ENCODE peak calls at places on chromosomes 13 and 19, in seven cellular contexts. M, Z, F, J, B, G and K are unnamed samples.

GRCh38 chr13:33992891-33993336 is 175.0 kb downstream of the RFC3 start:
- DNase-seq in G (no peak), Z (no peak), B (no peak), M (no peak), J (no peak), F (no peak), K (no peak)

GRCh38 chr19:51632126-51632525 is 1.9 kb upstream of the SIGLEC5 start:
- DNase-seq in Z (no peak), B (no peak), G (no peak), J (no peak), F (no peak), M (no peak), K (no peak)

GRCh38 chr13:23086951-23087350 is 93.8 kb upstream of the SGCG start:
- DNase-seq in F (no peak), B (no peak), Z (no peak), J (no peak), G (no peak), M (no peak), K (no peak)

GRCh38 chr13:26663801-26664200 is 96.8 kb downstream of the GPR12 start:
- DNase-seq in J (no peak), Z (no peak), B (no peak), G (no peak), F (no peak), M (no peak), K (no peak)

GRCh38 chr13:106088094-106088493 is 447.4 kb downstream of the EFNB2 start:
- DNase-seq in F (no peak), M (no peak), G (peak), B (no peak), J (no peak), Z (no peak), K (no peak)

GRCh38 chr13:98129059-98129741 is 13.7 kb upstream of the FARP1 start:
- DNase-seq in J (no peak), G (peak), B (no peak), F (peak), Z (no peak), M (no peak), K (no peak)

GRCh38 chr13:71378992-71379905 is 487.8 kb downstream of the DACH1 start:
- DNase-seq in G (no peak), J (no peak), M (no peak), Z (no peak), B (no peak), F (no peak), K (no peak)

GRCh38 chr13:76014618-76015315 is 378.6 kb downstream of the LMO7 start:
- DNase-seq in F (peak), Z (no peak), B (no peak), M (no peak), J (no peak), G (peak), K (no peak)

GRCh38 chr13:71864094-71864980 is 2.7 kb downstream of the DACH1 start:
- DNase-seq in B (peak), Z (peak), M (peak), F (no peak), G (no peak), J (peak), K (no peak)

GRCh38 chr13:75120071-75120470 is 361.9 kb downstream of the TBC1D4 start:
- DNase-seq in G (no peak), Z (no peak), J (no peak), B (no peak), M (no peak), F (no peak), K (no peak)

GRCh38 chr19:29606420-29606747 is 301 bp downstream of the POP4 start:
- DNase-seq in M (no peak), J (no peak), F (no peak), B (no peak), Z (no peak), G (no peak), K (no peak)

GRCh38 chr19:35124098-35125060 is 8.8 kb downstream of the FXYD3 start:
- DNase-seq in G (peak), B (peak), M (peak), Z (peak), J (peak), F (peak), K (peak)

GRCh38 chr19:47004012-47004465 is 15.6 kb upstream of the NPAS1 start:
- DNase-seq in J (no peak), F (no peak), M (no peak), B (no peak), G (no peak), Z (peak), K (no peak)

GRCh38 chr19:50356691-50357177 is 8.7 kb downstream of the NAPSA start:
- DNase-seq in J (no peak), M (no peak), Z (no peak), B (no peak), F (no peak), G (no peak), K (no peak)

GRCh38 chr19:4101496-4101770 is 22.5 kb downstream of the MAP2K2 start:
- DNase-seq in B (no peak), Z (no peak), G (no peak), F (no peak), M (no peak), J (no peak), K (no peak)

GRCh38 chr19:10858204-10858828 is 10.1 kb downstream of the C19orf38 start:
- DNase-seq in M (peak), J (no peak), B (peak), G (peak), F (no peak), Z (no peak), K (peak)

GRCh38 chr13:98004107-98004506 is 50.6 kb downstream of the IPO5 start:
- DNase-seq in B (no peak), J (no peak), Z (no peak), F (peak), G (peak), M (no peak), K (no peak)

GRCh38 chr19:685457-685931 is 9.3 kb downstream of the FSTL3 start:
- DNase-seq in F (no peak), M (no peak), G (no peak), J (no peak), Z (peak), B (no peak), K (no peak)

GRCh38 chr13:27765650-27766049 is 26.6 kb upstream of the GSX1 start:
- DNase-seq in Z (no peak), G (no peak), B (peak), J (no peak), M (no peak), F (no peak), K (no peak)

GRCh38 chr19:49579947-49580263 is 451 bp downstream of the NOSIP start:
- DNase-seq in F (no peak), B (no peak), G (no peak), Z (no peak), J (no peak), M (no peak), K (no peak)

GRCh38 chr13:100381595-100382224 is 206.9 kb downstream of the GGACT start:
- DNase-seq in G (peak), Z (no peak), M (no peak), F (no peak), J (no peak), B (no peak), K (no peak)

GRCh38 chr19:4730740-4731171 is 7.1 kb upstream of the DPP9 start:
- DNase-seq in G (no peak), M (no peak), J (no peak), Z (no peak), B (peak), F (no peak), K (peak)

GRCh38 chr19:19506592-19506991 is 8.8 kb downstream of the TSSK6 start:
- DNase-seq in B (no peak), M (no peak), Z (no peak), G (no peak), F (no peak), J (no peak), K (no peak)

GRCh38 chr13:39105110-39105509 is 66.9 kb downstream of the NHLRC3 start:
- DNase-seq in G (peak), Z (no peak), B (no peak), F (no peak), M (no peak), J (no peak), K (no peak)

GRCh38 chr19:38719761-38720558 is 24.3 kb downstream of the CAPN12 start:
- DNase-seq in J (no peak), Z (peak), B (no peak), G (no peak), F (no peak), M (no peak), K (no peak)

GRCh38 chr13:24172071-24172470 is 11.6 kb downstream of the SPATA13 start:
- DNase-seq in J (no peak), G (peak), F (no peak), M (no peak), Z (no peak), B (no peak), K (no peak)

GRCh38 chr19:48415395-48415794 is 21.9 kb downstream of the GRIN2D start:
- DNase-seq in J (peak), B (peak), F (no peak), M (no peak), Z (peak), G (peak), K (peak)

GRCh38 chr13:71625183-71625582 is 241.8 kb downstream of the DACH1 start:
- DNase-seq in G (no peak), J (no peak), B (no peak), M (no peak), F (no peak), Z (no peak), K (no peak)

GRCh38 chr19:45079063-45079910 is at the start of gene GEMIN7:
- DNase-seq in B (peak), Z (peak), F (peak), J (peak), G (peak), M (peak), K (peak)

GRCh38 chr13:29740961-29741360 is 109.5 kb downstream of the UBL3 start:
- DNase-seq in Z (no peak), G (no peak), F (no peak), M (no peak), J (no peak), B (no peak), K (no peak)

GRCh38 chr19:51687791-51688664 is 5.1 kb upstream of the SPACA6 start:
- DNase-seq in M (peak), Z (peak), F (peak), J (peak), B (peak), G (peak), K (no peak)

GRCh38 chr19:47186337-47187022 is 44.5 kb downstream of the BBC3 start:
- DNase-seq in B (no peak), F (no peak), J (no peak), Z (no peak), G (no peak), M (no peak), K (no peak)

GRCh38 chr13:94431987-94432386 is 47.5 kb downstream of the DCT start:
- DNase-seq in B (no peak), M (no peak), G (no peak), Z (no peak), F (no peak), J (no peak), K (no peak)

GRCh38 chr19:4010808-4011110 is 3.2 kb downstream of the PIAS4 start:
- DNase-seq in Z (no peak), J (no peak), M (no peak), G (no peak), B (no peak), F (no peak), K (no peak)

GRCh38 chr13:114219406-114219805 is 15.3 kb upstream of the CDC16 start:
- DNase-seq in F (no peak), G (no peak), Z (no peak), B (no peak), M (no peak), J (no peak), K (no peak)

GRCh38 chr19:15197275-15198005 is 3.4 kb downstream of the NOTCH3 start:
- DNase-seq in F (no peak), Z (no peak), M (no peak), B (no peak), G (peak), J (no peak), K (no peak)

GRCh38 chr19:55473201-55473600 is 3.2 kb upstream of the ZNF628 start:
- DNase-seq in J (no peak), F (no peak), B (no peak), G (no peak), M (no peak), Z (peak), K (no peak)

GRCh38 chr19:3669616-3670257 is 30.5 kb downstream of the PIP5K1C start:
- DNase-seq in M (no peak), B (no peak), J (no peak), G (no peak), Z (peak), F (no peak), K (no peak)

GRCh38 chr19:27806471-27807070 is 1406.4 kb downstream of the UQCRFS1 start:
- DNase-seq in G (no peak), F (no peak), J (no peak), B (no peak), Z (peak), M (no peak), K (no peak)
- TF ChIP-seq CTCF in G (no peak), F (no peak), J (no peak), B (no peak), Z (no peak), M (no peak), K (no peak)

GRCh38 chr13:37769078-37769477 is 100.5 kb downstream of the TRPC4 start:
- DNase-seq in Z (no peak), F (no peak), M (no peak), B (peak), J (no peak), G (no peak), K (no peak)
- TF ChIP-seq CTCF in Z (no peak), F (no peak), M (no peak), B (peak), J (no peak), G (peak), K (no peak)

GRCh38 chr19:58044886-58045285 is 11.1 kb downstream of the ZSCAN1 start:
- DNase-seq in G (no peak), M (no peak), Z (no peak), B (no peak), J (no peak), F (no peak), K (no peak)

GRCh38 chr19:58047672-58048071 is 11.4 kb upstream of the ZNF135 start:
- DNase-seq in B (no peak), F (no peak), Z (no peak), G (no peak), J (no peak), M (no peak), K (no peak)

GRCh38 chr19:58045411-58046050 is 11.7 kb downstream of the ZSCAN1 start:
- DNase-seq in Z (no peak), B (no peak), J (no peak), F (no peak), G (no peak), M (no peak), K (no peak)

GRCh38 chr19:58044391-58044790 is 10.6 kb downstream of the ZSCAN1 start:
- DNase-seq in F (no peak), J (no peak), Z (peak), M (no peak), B (no peak), G (no peak), K (no peak)

GRCh38 chr19:58046856-58047255 is 12.2 kb upstream of the ZNF135 start:
- DNase-seq in Z (no peak), G (no peak), M (no peak), J (no peak), B (no peak), F (no peak), K (no peak)
- TF ChIP-seq CTCF in Z (no peak), G (no peak), M (no peak), J (no peak), B (no peak), F (no peak), K (no peak)

GRCh38 chr13:25267715-25268114 is 19.6 kb downstream of the MTMR6 start:
- DNase-seq in J (no peak), G (peak), M (no peak), F (no peak), Z (no peak), B (no peak), K (no peak)
- TF ChIP-seq CTCF in J (no peak), G (peak), M (no peak), F (peak), Z (no peak), B (no peak), K (no peak)

DNA sequence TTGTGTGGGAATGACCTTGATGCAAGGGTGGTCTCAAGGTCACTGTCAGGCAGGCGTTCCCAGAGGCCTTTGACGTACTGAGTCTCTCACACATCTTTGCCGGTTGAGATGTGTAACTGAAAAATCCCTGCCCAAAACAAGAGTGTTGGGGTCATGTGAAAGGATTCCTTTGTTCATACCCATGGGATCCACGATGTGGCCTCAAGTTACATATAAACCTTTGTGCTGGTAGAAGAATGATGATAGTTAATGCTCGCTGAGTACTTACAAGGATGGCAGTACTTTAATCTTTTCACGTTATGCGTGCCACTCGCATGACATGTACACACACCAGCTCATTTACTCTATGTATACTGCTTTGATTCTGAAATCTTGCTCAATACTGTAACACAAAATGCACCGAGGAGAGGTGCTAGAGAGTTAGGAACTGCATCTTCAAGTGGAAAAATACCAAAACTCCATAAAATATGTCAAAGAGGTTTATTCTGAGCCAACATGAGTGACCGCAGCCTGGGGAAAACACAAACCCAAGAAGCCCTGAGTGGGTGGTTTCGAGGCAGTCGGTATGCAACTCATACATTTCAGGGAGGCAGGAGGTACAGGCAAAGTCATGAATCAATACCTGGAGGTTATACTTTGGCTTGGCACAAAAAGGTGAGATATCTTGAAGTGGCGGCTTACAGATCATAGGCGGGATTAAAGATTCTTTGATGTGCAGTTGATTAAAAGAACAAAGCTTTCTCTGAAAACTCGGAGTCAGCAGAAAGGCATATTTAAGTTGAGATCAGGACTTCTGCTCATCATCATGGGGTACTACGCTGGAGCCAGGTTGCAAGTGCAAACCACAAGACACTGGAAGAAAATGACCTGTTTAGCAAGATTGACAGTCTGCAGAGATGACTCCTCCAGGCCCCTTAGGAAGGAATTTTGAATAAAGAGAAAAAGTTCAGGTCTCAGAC is 87.3 kb upstream of the ARHGEF7 start:
- DNase-seq in J (no peak), Z (no peak), F (peak), M (no peak), G (peak), B (no peak), K (no peak)
- TF ChIP-seq CTCF in J (no peak), Z (no peak), F (no peak), M (no peak), G (no peak), B (no peak), K (no peak)